ENCODE peak calls at places on chromosomes 2 and 18, in nine cellular contexts. E, B, Z, T, V, A, R, K and M are unnamed samples.
A peak's percentile ranks its signal among the peaks of the same experiment; 100 is the strongest.

GRCh38 chr18:57744211-57744694 is 58.9 kb downstream of the ATP8B1 start:
- DNase-seq in E (no peak), B (peak; percentile 23), Z (no peak), T (no peak), V (no peak), A (no peak), R (no peak), K (peak; percentile 53), M (no peak)

GRCh38 chr2:23299796-23300195 is 85.2 kb upstream of the KLHL29 start:
- DNase-seq in E (no peak), B (no peak), Z (no peak), T (no peak), V (no peak), A (no peak), R (no peak), K (no peak), M (no peak)

GRCh38 chr2:96341641-96342040 is 6.1 kb downstream of the NCAPH start:
- DNase-seq in E (no peak), B (no peak), Z (no peak), T (no peak), V (no peak), A (no peak), R (no peak), K (no peak), M (no peak)

GRCh38 chr2:43824951-43825493 is 13.6 kb downstream of the ABCG5 start:
- DNase-seq in E (peak; percentile 85), B (no peak), Z (no peak), T (no peak), V (no peak), A (no peak), R (no peak), K (no peak), M (no peak)

GRCh38 chr2:185208261-185208660 is 530.3 kb upstream of the FSIP2 start:
- DNase-seq in E (no peak), B (peak; percentile 25), Z (no peak), T (no peak), V (no peak), A (peak; percentile 9), R (no peak), K (peak; percentile 34), M (no peak)

GRCh38 chr2:96769816-96770215 is 9.1 kb downstream of the CNNM4 start:
- DNase-seq in E (peak; percentile 69), B (no peak), Z (peak; percentile 83), T (no peak), V (peak; percentile 80), A (peak; percentile 54), R (no peak), K (no peak), M (no peak)

GRCh38 chr2:226325541-226325940 is 474.1 kb downstream of the IRS1 start:
- DNase-seq in E (no peak), B (no peak), Z (no peak), T (no peak), V (no peak), A (no peak), R (no peak), K (no peak), M (no peak)

GRCh38 chr2:8671802-8672201 is 10.1 kb upstream of the ID2 start:
- DNase-seq in E (no peak), B (no peak), Z (no peak), T (no peak), V (no peak), A (no peak), R (no peak), K (no peak), M (no peak)

GRCh38 chr2:185522472-185522871 is 216.1 kb upstream of the FSIP2 start:
- DNase-seq in E (no peak), B (no peak), Z (no peak), T (no peak), V (no peak), A (no peak), R (no peak), K (no peak), M (no peak)

GRCh38 chr18:8744656-8745055 is 39.3 kb downstream of the MTCL1 start:
- DNase-seq in E (no peak), B (no peak), Z (no peak), T (no peak), V (no peak), A (no peak), R (no peak), K (no peak), M (no peak)

GRCh38 chr2:96869824-96870630 is at the start of gene SEMA4C:
- DNase-seq in E (peak; percentile 69), B (peak; percentile 67), Z (peak; percentile 70), T (peak; percentile 92), V (peak; percentile 79), A (peak; percentile 64), R (peak; percentile 54), K (peak; percentile 44), M (peak; percentile 46)

GRCh38 chr2:112149866-112150435 is 11.8 kb downstream of the FBLN7 start:
- DNase-seq in E (no peak), B (peak; percentile 7), Z (no peak), T (no peak), V (no peak), A (no peak), R (no peak), K (no peak), M (no peak)

GRCh38 chr2:187871506-187871905 is 317.3 kb upstream of the TFPI start:
- DNase-seq in E (no peak), B (no peak), Z (no peak), T (no peak), V (no peak), A (no peak), R (no peak), K (no peak), M (no peak)

GRCh38 chr2:183162362-183162761 is 38.1 kb downstream of the NUP35 start:
- DNase-seq in E (no peak), B (no peak), Z (no peak), T (no peak), V (no peak), A (no peak), R (no peak), K (peak; percentile 84), M (no peak)

DNA sequence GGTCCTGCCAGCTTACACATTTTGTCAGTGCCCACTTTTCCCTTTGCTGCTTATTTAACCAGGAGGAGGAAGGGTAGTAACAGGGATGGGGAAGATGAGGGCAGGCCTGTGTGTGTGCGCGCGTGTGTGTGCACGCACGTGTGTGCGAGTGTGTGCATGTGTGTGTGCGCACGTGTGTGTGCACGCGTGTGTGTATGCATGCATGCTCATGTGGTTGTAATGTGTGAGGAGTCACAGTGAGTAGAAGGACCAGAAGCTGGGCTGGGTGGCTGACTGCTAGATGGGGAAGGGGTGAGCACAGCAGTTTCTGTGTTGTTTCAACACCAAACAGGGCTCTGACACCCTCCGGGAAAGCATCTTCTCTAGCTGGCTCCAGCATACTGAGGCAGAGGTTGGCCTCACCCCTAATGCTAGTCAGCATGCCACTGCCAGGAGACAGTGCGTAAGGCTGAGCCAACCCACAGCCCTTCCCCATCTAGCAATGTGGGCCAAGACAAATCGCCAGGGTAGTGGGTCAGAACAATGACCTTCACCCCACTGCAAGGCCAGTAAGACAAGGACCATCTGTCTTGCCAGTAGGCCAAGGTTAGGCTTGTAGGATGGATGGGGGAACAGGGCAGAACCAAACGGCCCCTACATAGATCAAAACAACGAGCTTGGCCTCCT is 218.7 kb upstream of the SMAD2 start:
- DNase-seq in E (no peak), B (no peak), Z (no peak), T (no peak), V (no peak), A (no peak), R (no peak), K (no peak), M (no peak)
- TF ChIP-seq CTCF in E (no peak), B (no peak), Z (no peak), T (no peak), V (no peak), A (no peak), R (no peak), K (no peak), M (no peak)

GRCh38 chr2:37276291-37276690 is 44.8 kb downstream of the NDUFAF7 start:
- DNase-seq in E (no peak), B (no peak), Z (no peak), T (no peak), V (no peak), A (no peak), R (no peak), K (no peak), M (no peak)
- H3K36me3 ChIP-seq in E (peaks cover 13% of the 10 kb centered on the region), B (no peaks in the 10 kb centered on the region), Z (peaks cover 98% of the 10 kb centered on the region), T (peaks cover 19% of the 10 kb centered on the region), V (peaks cover 77% of the 10 kb centered on the region), A (no peaks in the 10 kb centered on the region), R (peaks cover 24% of the 10 kb centered on the region), K (peaks cover 2% of the 10 kb centered on the region), M (peaks cover 3% of the 10 kb centered on the region)

GRCh38 chr2:174171686-174172445 is 76.5 kb downstream of the OLA1 start:
- DNase-seq in E (no peak), B (no peak), Z (no peak), T (no peak), V (no peak), A (no peak), R (no peak), K (no peak), M (no peak)
- TF ChIP-seq CTCF in E (no peak), B (no peak), Z (no peak), T (no peak), V (no peak), A (no peak), R (no peak), K (no peak), M (no peak)

GRCh38 chr18:74440808-74441427 is 16.2 kb downstream of the DIPK1C start:
- DNase-seq in E (no peak), B (no peak), Z (no peak), T (no peak), V (no peak), A (no peak), R (no peak), K (no peak), M (no peak)

GRCh38 chr18:74446631-74447403 is 10.3 kb downstream of the DIPK1C start:
- DNase-seq in E (no peak), B (no peak), Z (no peak), T (no peak), V (no peak), A (no peak), R (no peak), K (no peak), M (no peak)

GRCh38 chr18:74445585-74445984 is 11.5 kb downstream of the DIPK1C start:
- DNase-seq in E (no peak), B (no peak), Z (no peak), T (no peak), V (no peak), A (no peak), R (no peak), K (no peak), M (no peak)

GRCh38 chr18:74446178-74446577 is 10.9 kb downstream of the DIPK1C start:
- DNase-seq in E (no peak), B (no peak), Z (no peak), T (no peak), V (no peak), A (no peak), R (no peak), K (no peak), M (no peak)

GRCh38 chr18:74444104-74444503 is 13.0 kb downstream of the DIPK1C start:
- DNase-seq in E (no peak), B (no peak), Z (no peak), T (no peak), V (no peak), A (no peak), R (no peak), K (no peak), M (no peak)
- H3K36me3 ChIP-seq in E (no peaks in the 10 kb centered on the region), B (no peaks in the 10 kb centered on the region), Z (no peaks in the 10 kb centered on the region), T (no peaks in the 10 kb centered on the region), V (peaks cover 28% of the 10 kb centered on the region), A (no peaks in the 10 kb centered on the region), R (no peaks in the 10 kb centered on the region), K (no peaks in the 10 kb centered on the region), M (no peaks in the 10 kb centered on the region)

GRCh38 chr2:85354286-85355072 is at the start of the genes ELMOD3 and RETSAT:
- DNase-seq in E (peak; percentile 99), B (peak; percentile 99), Z (peak; percentile 96), T (peak; percentile 98), V (peak; percentile 95), A (peak; percentile 98), R (peak; percentile 99), K (peak; percentile 100), M (peak; percentile 93)
- TF ChIP-seq CTCF in E (no peak), B (no peak), Z (no peak), T (peak; percentile 6), V (peak; percentile 9), A (no peak), R (no peak), K (no peak), M (no peak)